ENCODE peak calls at places on chromosomes 16 and 17, in eight cellular contexts. One of them, this sample, is unnamed.

GRCh38 chr16:4416200-4417032 is at the start of gene CORO7:
- DNase-seq in NAMALWA: peak
- DNase-seq in stimulated activated CD4-positive, alpha-beta T cell treated with anti-CD3 and anti-CD28 coated beads, Interleukin-12 subunit alpha, Interleukin-12 subunit beta, amount 100 ng/mL, for 24 hours: peak
- DNase-seq in suprapubic skin: peak
- DNase-seq in lower lobe of right lung: peak
- DNase-seq in GM12892: peak
- DNase-seq in NCI-H1092: peak
- DNase-seq in ELR: peak
- DNase-seq in this sample: peak

GRCh38 chr16:72876221-72876620 is 171.7 kb downstream of the ZFHX3 start:
- DNase-seq in NAMALWA: no peak
- DNase-seq in stimulated activated CD4-positive, alpha-beta T cell treated with anti-CD3 and anti-CD28 coated beads, Interleukin-12 subunit alpha, Interleukin-12 subunit beta, amount 100 ng/mL, for 24 hours: no peak
- DNase-seq in suprapubic skin: peak
- DNase-seq in lower lobe of right lung: peak
- DNase-seq in GM12892: no peak
- DNase-seq in NCI-H1092: no peak
- DNase-seq in ELR: peak
- DNase-seq in this sample: no peak

GRCh38 chr17:37725601-37726146 is 19.2 kb downstream of the HNF1B start:
- DNase-seq in NAMALWA: no peak
- DNase-seq in stimulated activated CD4-positive, alpha-beta T cell treated with anti-CD3 and anti-CD28 coated beads, Interleukin-12 subunit alpha, Interleukin-12 subunit beta, amount 100 ng/mL, for 24 hours: no peak
- DNase-seq in suprapubic skin: no peak
- DNase-seq in lower lobe of right lung: no peak
- DNase-seq in GM12892: no peak
- DNase-seq in NCI-H1092: no peak
- DNase-seq in ELR: no peak
- DNase-seq in this sample: no peak

GRCh38 chr16:58492735-58493134 is 7.2 kb upstream of the NDRG4 start:
- DNase-seq in NAMALWA: no peak
- DNase-seq in stimulated activated CD4-positive, alpha-beta T cell treated with anti-CD3 and anti-CD28 coated beads, Interleukin-12 subunit alpha, Interleukin-12 subunit beta, amount 100 ng/mL, for 24 hours: no peak
- DNase-seq in suprapubic skin: no peak
- DNase-seq in lower lobe of right lung: no peak
- DNase-seq in GM12892: no peak
- DNase-seq in NCI-H1092: no peak
- DNase-seq in ELR: no peak
- DNase-seq in this sample: no peak

GRCh38 chr16:11597268-11597690 is 10.6 kb upstream of the LITAF start:
- DNase-seq in NAMALWA: no peak
- DNase-seq in stimulated activated CD4-positive, alpha-beta T cell treated with anti-CD3 and anti-CD28 coated beads, Interleukin-12 subunit alpha, Interleukin-12 subunit beta, amount 100 ng/mL, for 24 hours: no peak
- DNase-seq in suprapubic skin: no peak
- DNase-seq in lower lobe of right lung: peak
- DNase-seq in GM12892: no peak
- DNase-seq in NCI-H1092: no peak
- DNase-seq in ELR: no peak
- DNase-seq in this sample: no peak

GRCh38 chr16:242281-242680 is 7.7 kb downstream of the FAM234A start:
- DNase-seq in NAMALWA: no peak
- DNase-seq in stimulated activated CD4-positive, alpha-beta T cell treated with anti-CD3 and anti-CD28 coated beads, Interleukin-12 subunit alpha, Interleukin-12 subunit beta, amount 100 ng/mL, for 24 hours: no peak
- DNase-seq in suprapubic skin: no peak
- DNase-seq in lower lobe of right lung: no peak
- DNase-seq in GM12892: no peak
- DNase-seq in NCI-H1092: no peak
- DNase-seq in ELR: no peak
- DNase-seq in this sample: no peak

GRCh38 chr17:76528528-76529223 is 8.8 kb downstream of the CYGB start:
- DNase-seq in NAMALWA: no peak
- DNase-seq in stimulated activated CD4-positive, alpha-beta T cell treated with anti-CD3 and anti-CD28 coated beads, Interleukin-12 subunit alpha, Interleukin-12 subunit beta, amount 100 ng/mL, for 24 hours: no peak
- DNase-seq in suprapubic skin: no peak
- DNase-seq in lower lobe of right lung: no peak
- DNase-seq in GM12892: peak
- DNase-seq in NCI-H1092: no peak
- DNase-seq in ELR: no peak
- DNase-seq in this sample: no peak

GRCh38 chr16:68088130-68088972 is 3.2 kb downstream of the NFATC3 start:
- DNase-seq in NAMALWA: no peak
- DNase-seq in stimulated activated CD4-positive, alpha-beta T cell treated with anti-CD3 and anti-CD28 coated beads, Interleukin-12 subunit alpha, Interleukin-12 subunit beta, amount 100 ng/mL, for 24 hours: no peak
- DNase-seq in suprapubic skin: no peak
- DNase-seq in lower lobe of right lung: no peak
- DNase-seq in GM12892: no peak
- DNase-seq in NCI-H1092: no peak
- DNase-seq in ELR: no peak
- DNase-seq in this sample: peak

GRCh38 chr17:33964344-33964979 is 290.6 kb upstream of the CCL2 start:
- DNase-seq in NAMALWA: peak
- DNase-seq in stimulated activated CD4-positive, alpha-beta T cell treated with anti-CD3 and anti-CD28 coated beads, Interleukin-12 subunit alpha, Interleukin-12 subunit beta, amount 100 ng/mL, for 24 hours: no peak
- DNase-seq in suprapubic skin: peak
- DNase-seq in lower lobe of right lung: no peak
- DNase-seq in GM12892: peak
- DNase-seq in NCI-H1092: no peak
- DNase-seq in ELR: no peak
- DNase-seq in this sample: no peak

GRCh38 chr17:27414271-27414670 is 42.0 kb upstream of the KSR1 start:
- DNase-seq in NAMALWA: no peak
- DNase-seq in stimulated activated CD4-positive, alpha-beta T cell treated with anti-CD3 and anti-CD28 coated beads, Interleukin-12 subunit alpha, Interleukin-12 subunit beta, amount 100 ng/mL, for 24 hours: no peak
- DNase-seq in suprapubic skin: peak
- DNase-seq in lower lobe of right lung: no peak
- DNase-seq in GM12892: no peak
- DNase-seq in NCI-H1092: no peak
- DNase-seq in ELR: peak
- DNase-seq in this sample: no peak

GRCh38 chr16:13858873-13859580 is 60.9 kb upstream of the ERCC4 start:
- DNase-seq in NAMALWA: no peak
- DNase-seq in stimulated activated CD4-positive, alpha-beta T cell treated with anti-CD3 and anti-CD28 coated beads, Interleukin-12 subunit alpha, Interleukin-12 subunit beta, amount 100 ng/mL, for 24 hours: no peak
- DNase-seq in suprapubic skin: no peak
- DNase-seq in lower lobe of right lung: no peak
- DNase-seq in GM12892: no peak
- DNase-seq in NCI-H1092: no peak
- DNase-seq in ELR: no peak
- DNase-seq in this sample: no peak

GRCh38 chr16:67770371-67770991 is 35.9 kb downstream of the RANBP10 start:
- DNase-seq in NAMALWA: no peak
- DNase-seq in stimulated activated CD4-positive, alpha-beta T cell treated with anti-CD3 and anti-CD28 coated beads, Interleukin-12 subunit alpha, Interleukin-12 subunit beta, amount 100 ng/mL, for 24 hours: no peak
- DNase-seq in suprapubic skin: no peak
- DNase-seq in lower lobe of right lung: no peak
- DNase-seq in GM12892: no peak
- DNase-seq in NCI-H1092: no peak
- DNase-seq in ELR: no peak
- DNase-seq in this sample: no peak

GRCh38 chr17:82064433-82065192 is 991 bp downstream of the DUS1L start:
- DNase-seq in NAMALWA: no peak
- DNase-seq in stimulated activated CD4-positive, alpha-beta T cell treated with anti-CD3 and anti-CD28 coated beads, Interleukin-12 subunit alpha, Interleukin-12 subunit beta, amount 100 ng/mL, for 24 hours: no peak
- DNase-seq in suprapubic skin: no peak
- DNase-seq in lower lobe of right lung: no peak
- DNase-seq in GM12892: no peak
- DNase-seq in NCI-H1092: no peak
- DNase-seq in ELR: no peak
- DNase-seq in this sample: no peak

GRCh38 chr17:79871131-79871530 is 31.9 kb upstream of the CBX4 start:
- DNase-seq in NAMALWA: no peak
- DNase-seq in stimulated activated CD4-positive, alpha-beta T cell treated with anti-CD3 and anti-CD28 coated beads, Interleukin-12 subunit alpha, Interleukin-12 subunit beta, amount 100 ng/mL, for 24 hours: no peak
- DNase-seq in suprapubic skin: no peak
- DNase-seq in lower lobe of right lung: peak
- DNase-seq in GM12892: no peak
- DNase-seq in NCI-H1092: no peak
- DNase-seq in ELR: no peak
- DNase-seq in this sample: no peak

GRCh38 chr17:73013299-73013698 is 79.2 kb downstream of the SLC39A11 start:
- DNase-seq in NAMALWA: peak
- DNase-seq in stimulated activated CD4-positive, alpha-beta T cell treated with anti-CD3 and anti-CD28 coated beads, Interleukin-12 subunit alpha, Interleukin-12 subunit beta, amount 100 ng/mL, for 24 hours: no peak
- DNase-seq in suprapubic skin: no peak
- DNase-seq in lower lobe of right lung: no peak
- DNase-seq in GM12892: no peak
- DNase-seq in NCI-H1092: no peak
- DNase-seq in ELR: no peak
- DNase-seq in this sample: no peak

GRCh38 chr16:4093495-4094137 is 22.6 kb downstream of the ADCY9 start:
- DNase-seq in NAMALWA: no peak
- DNase-seq in stimulated activated CD4-positive, alpha-beta T cell treated with anti-CD3 and anti-CD28 coated beads, Interleukin-12 subunit alpha, Interleukin-12 subunit beta, amount 100 ng/mL, for 24 hours: no peak
- DNase-seq in suprapubic skin: peak
- DNase-seq in lower lobe of right lung: peak
- DNase-seq in GM12892: no peak
- DNase-seq in NCI-H1092: no peak
- DNase-seq in ELR: no peak
- DNase-seq in this sample: peak

GRCh38 chr16:48607056-48607825 is 2.7 kb downstream of the N4BP1 start:
- DNase-seq in NAMALWA: no peak
- DNase-seq in stimulated activated CD4-positive, alpha-beta T cell treated with anti-CD3 and anti-CD28 coated beads, Interleukin-12 subunit alpha, Interleukin-12 subunit beta, amount 100 ng/mL, for 24 hours: no peak
- DNase-seq in suprapubic skin: no peak
- DNase-seq in lower lobe of right lung: peak
- DNase-seq in GM12892: no peak
- DNase-seq in NCI-H1092: no peak
- DNase-seq in ELR: peak
- DNase-seq in this sample: no peak

GRCh38 chr16:9441021-9441420 is 349.6 kb downstream of the HAPSTR1 start:
- DNase-seq in NAMALWA: no peak
- DNase-seq in stimulated activated CD4-positive, alpha-beta T cell treated with anti-CD3 and anti-CD28 coated beads, Interleukin-12 subunit alpha, Interleukin-12 subunit beta, amount 100 ng/mL, for 24 hours: no peak
- DNase-seq in suprapubic skin: no peak
- DNase-seq in lower lobe of right lung: no peak
- DNase-seq in GM12892: no peak
- DNase-seq in NCI-H1092: no peak
- DNase-seq in ELR: no peak
- DNase-seq in this sample: no peak

GRCh38 chr16:66273644-66274334 is 92.7 kb upstream of the CDH5 start:
- DNase-seq in NAMALWA: no peak
- DNase-seq in stimulated activated CD4-positive, alpha-beta T cell treated with anti-CD3 and anti-CD28 coated beads, Interleukin-12 subunit alpha, Interleukin-12 subunit beta, amount 100 ng/mL, for 24 hours: no peak
- DNase-seq in suprapubic skin: peak
- DNase-seq in lower lobe of right lung: no peak
- DNase-seq in GM12892: no peak
- DNase-seq in NCI-H1092: no peak
- DNase-seq in ELR: peak
- DNase-seq in this sample: peak

GRCh38 chr17:80930335-80931040 is 61.2 kb upstream of the CHMP6 start:
- DNase-seq in NAMALWA: no peak
- DNase-seq in stimulated activated CD4-positive, alpha-beta T cell treated with anti-CD3 and anti-CD28 coated beads, Interleukin-12 subunit alpha, Interleukin-12 subunit beta, amount 100 ng/mL, for 24 hours: no peak
- DNase-seq in suprapubic skin: no peak
- DNase-seq in lower lobe of right lung: no peak
- DNase-seq in GM12892: no peak
- DNase-seq in NCI-H1092: no peak
- DNase-seq in ELR: no peak
- DNase-seq in this sample: no peak

GRCh38 chr17:79335456-79335855 is 260.8 kb downstream of the ENGASE start:
- DNase-seq in NAMALWA: no peak
- DNase-seq in stimulated activated CD4-positive, alpha-beta T cell treated with anti-CD3 and anti-CD28 coated beads, Interleukin-12 subunit alpha, Interleukin-12 subunit beta, amount 100 ng/mL, for 24 hours: no peak
- DNase-seq in suprapubic skin: no peak
- DNase-seq in lower lobe of right lung: no peak
- DNase-seq in GM12892: no peak
- DNase-seq in NCI-H1092: no peak
- DNase-seq in ELR: no peak
- DNase-seq in this sample: no peak

GRCh38 chr16:84881702-84882521 is 62.1 kb downstream of the CRISPLD2 start:
- DNase-seq in NAMALWA: no peak
- DNase-seq in stimulated activated CD4-positive, alpha-beta T cell treated with anti-CD3 and anti-CD28 coated beads, Interleukin-12 subunit alpha, Interleukin-12 subunit beta, amount 100 ng/mL, for 24 hours: no peak
- DNase-seq in suprapubic skin: no peak
- DNase-seq in lower lobe of right lung: no peak
- DNase-seq in GM12892: no peak
- DNase-seq in NCI-H1092: no peak
- DNase-seq in ELR: peak
- DNase-seq in this sample: no peak

GRCh38 chr16:84913315-84913714 is 93.5 kb downstream of the CRISPLD2 start:
- DNase-seq in NAMALWA: no peak
- DNase-seq in stimulated activated CD4-positive, alpha-beta T cell treated with anti-CD3 and anti-CD28 coated beads, Interleukin-12 subunit alpha, Interleukin-12 subunit beta, amount 100 ng/mL, for 24 hours: no peak
- DNase-seq in suprapubic skin: no peak
- DNase-seq in lower lobe of right lung: no peak
- DNase-seq in GM12892: no peak
- DNase-seq in NCI-H1092: peak
- DNase-seq in ELR: no peak
- DNase-seq in this sample: no peak